ENCODE peak calls at places on chromosomes 1 and 21, in nine cellular contexts. S is GM12892; U is stimulated activated CD4-positive, alpha-beta T cell treated with anti-CD3 and anti-CD28 coated beads, Interleukin-12 subunit alpha, Interleukin-12 subunit beta, amount 100 ng/mL, for 4 hours; W is neural crest cell; D is endothelial cell; K is tibial nerve; I is HFF-Myc; O is NCI-H2081; E is ACHN. Q is an unnamed sample.
A peak's percentile ranks its signal among the peaks of the same experiment; 100 is the strongest.

GRCh38 chr1:3522564-3523270 is 68.3 kb downstream of the ARHGEF16 start:
- DNase-seq in U (no peak), W (no peak), I (peak; percentile 70), K (no peak), D (no peak), S (no peak), O (no peak), E (no peak), Q (no peak)

GRCh38 chr1:236864211-236864610 is 69.1 kb downstream of the MTR start:
- DNase-seq in D (no peak), W (no peak), U (no peak), E (no peak), K (no peak), I (no peak), S (no peak), O (no peak), Q (no peak)

GRCh38 chr1:25017436-25018109 is 87.5 kb upstream of the RUNX3 start:
- DNase-seq in E (no peak), S (no peak), W (no peak), O (no peak), K (no peak), U (no peak), D (no peak), I (no peak), Q (no peak)

GRCh38 chr1:81799939-81800740 is 594 bp upstream of the ADGRL2 start:
- DNase-seq in D (peak; percentile 63), U (no peak), S (no peak), E (peak; percentile 76), K (peak; percentile 25), O (peak; percentile 64), I (no peak), W (peak; percentile 69), Q (no peak)

GRCh38 chr1:29133861-29134694 is 10.4 kb upstream of the TMEM200B start:
- DNase-seq in O (no peak), S (no peak), U (no peak), E (no peak), D (no peak), W (no peak), K (no peak), I (no peak), Q (no peak)

GRCh38 chr1:115084902-115085505 is 4.3 kb downstream of the TSPAN2 start:
- DNase-seq in D (peak; percentile 37), I (no peak), W (no peak), E (no peak), S (no peak), K (no peak), U (no peak), O (no peak), Q (no peak)

GRCh38 chr1:93659805-93660479 is 21.7 kb downstream of the BCAR3 start:
- DNase-seq in O (no peak), S (no peak), E (no peak), D (no peak), U (no peak), K (peak; percentile 45), I (no peak), W (no peak), Q (no peak)

GRCh38 chr21:14453339-14453738 is 70.4 kb upstream of the HSPA13 start:
- DNase-seq in W (no peak), K (no peak), S (no peak), E (no peak), O (no peak), I (no peak), D (no peak), U (no peak), Q (peak; percentile 96)

GRCh38 chr1:2354511-2355407 is 36.6 kb downstream of the MORN1 start:
- DNase-seq in U (no peak), S (no peak), E (no peak), I (no peak), K (no peak), D (no peak), W (no peak), O (no peak), Q (no peak)

GRCh38 chr1:61960999-61961398 is 218.7 kb downstream of the PATJ start:
- DNase-seq in E (no peak), U (no peak), W (no peak), I (no peak), S (no peak), K (no peak), D (no peak), O (no peak), Q (no peak)

GRCh38 chr1:5849550-5849949 is 142.7 kb downstream of the NPHP4 start:
- DNase-seq in O (no peak), K (no peak), U (no peak), E (no peak), D (no peak), W (no peak), I (no peak), S (no peak), Q (no peak)

Q was measured in GM12878.